ENCODE peak calls at places on chromosome 7, in six cellular contexts. One of them, this sample, is unnamed.

GRCh38 chr7:142337406-142338001 is 79.6 kb upstream of the PRSS58 start:
- DNase-seq in neuronal stem cell: no peak
- DNase-seq in mesendoderm: no peak
- DNase-seq in IMR-90: no peak
- DNase-seq in H9: no peak
- DNase-seq in H1: no peak
- DNase-seq in this sample: no peak

GRCh38 chr7:27106181-27106905 is 3.9 kb upstream of the HOXA2 start:
- DNase-seq in neuronal stem cell: no peak
- DNase-seq in mesendoderm: peak
- DNase-seq in IMR-90: peak
- DNase-seq in H9: peak
- DNase-seq in H1: peak
- DNase-seq in this sample: peak

GRCh38 chr7:133081605-133082389 is at the start of gene CHCHD3:
- DNase-seq in neuronal stem cell: peak
- DNase-seq in mesendoderm: peak
- DNase-seq in IMR-90: peak
- DNase-seq in H9: peak
- DNase-seq in H1: peak
- DNase-seq in this sample: peak

GRCh38 chr7:44980393-44981034 is 1.7 kb upstream of the MYO1G start:
- DNase-seq in neuronal stem cell: no peak
- DNase-seq in mesendoderm: no peak
- DNase-seq in IMR-90: peak
- DNase-seq in H9: no peak
- DNase-seq in H1: peak
- DNase-seq in this sample: peak

GRCh38 chr7:21754963-21755362 is 190.7 kb downstream of the CDCA7L start:
- DNase-seq in neuronal stem cell: no peak
- DNase-seq in mesendoderm: peak
- DNase-seq in IMR-90: no peak
- DNase-seq in H9: peak
- DNase-seq in H1: no peak
- DNase-seq in this sample: no peak

GRCh38 chr7:95404316-95404715 is 8.1 kb upstream of the PON3 start:
- DNase-seq in neuronal stem cell: no peak
- DNase-seq in mesendoderm: no peak
- DNase-seq in IMR-90: peak
- DNase-seq in H9: no peak
- DNase-seq in H1: no peak
- DNase-seq in this sample: no peak

GRCh38 chr7:101173752-101174244 is 6.3 kb downstream of the NAT16 start:
- DNase-seq in neuronal stem cell: no peak
- DNase-seq in mesendoderm: peak
- DNase-seq in IMR-90: no peak
- DNase-seq in H9: peak
- DNase-seq in H1: peak
- DNase-seq in this sample: no peak

GRCh38 chr7:129240119-129240815 is 15.4 kb downstream of the AHCYL2 start:
- DNase-seq in neuronal stem cell: no peak
- DNase-seq in mesendoderm: no peak
- DNase-seq in IMR-90: no peak
- DNase-seq in H9: no peak
- DNase-seq in H1: no peak
- DNase-seq in this sample: no peak

GRCh38 chr7:105199372-105199771 is 185.4 kb downstream of the KMT2E start:
- DNase-seq in neuronal stem cell: no peak
- DNase-seq in mesendoderm: no peak
- DNase-seq in IMR-90: peak
- DNase-seq in H9: no peak
- DNase-seq in H1: no peak
- DNase-seq in this sample: peak

GRCh38 chr7:17633099-17633498 is 307.2 kb downstream of the SNX13 start:
- DNase-seq in neuronal stem cell: no peak
- DNase-seq in mesendoderm: peak
- DNase-seq in IMR-90: peak
- DNase-seq in H9: no peak
- DNase-seq in H1: no peak
- DNase-seq in this sample: peak

GRCh38 chr7:133310232-133310852 is 57.5 kb downstream of the EXOC4 start:
- DNase-seq in neuronal stem cell: no peak
- DNase-seq in mesendoderm: no peak
- DNase-seq in IMR-90: peak
- DNase-seq in H9: no peak
- DNase-seq in H1: no peak
- DNase-seq in this sample: peak

GRCh38 chr7:131586259-131586658 is 29.8 kb upstream of the PODXL start:
- DNase-seq in neuronal stem cell: no peak
- DNase-seq in mesendoderm: peak
- DNase-seq in IMR-90: no peak
- DNase-seq in H9: no peak
- DNase-seq in H1: no peak
- DNase-seq in this sample: no peak

GRCh38 chr7:33982425-33982786 is 77.1 kb downstream of the BMPER start:
- DNase-seq in neuronal stem cell: no peak
- DNase-seq in mesendoderm: peak
- DNase-seq in IMR-90: peak
- DNase-seq in H9: no peak
- DNase-seq in H1: no peak
- DNase-seq in this sample: peak

GRCh38 chr7:156105337-156106106 is 293.3 kb upstream of the SHH start:
- DNase-seq in neuronal stem cell: no peak
- DNase-seq in mesendoderm: peak
- DNase-seq in IMR-90: no peak
- DNase-seq in H9: no peak
- DNase-seq in H1: no peak
- DNase-seq in this sample: no peak

GRCh38 chr7:5406957-5407930 is 16.4 kb downstream of the TNRC18 start:
- DNase-seq in neuronal stem cell: no peak
- DNase-seq in mesendoderm: peak
- DNase-seq in IMR-90: no peak
- DNase-seq in H9: peak
- DNase-seq in H1: peak
- DNase-seq in this sample: no peak

GRCh38 chr7:106176414-106177294 is 64.5 kb upstream of the SYPL1 start:
- DNase-seq in neuronal stem cell: peak
- DNase-seq in mesendoderm: peak
- DNase-seq in IMR-90: peak
- DNase-seq in H9: peak
- DNase-seq in H1: peak
- DNase-seq in this sample: peak

GRCh38 chr7:129790136-129790535 is 162.6 kb downstream of the UBE2H start:
- DNase-seq in neuronal stem cell: no peak
- DNase-seq in mesendoderm: no peak
- DNase-seq in IMR-90: peak
- DNase-seq in H9: no peak
- DNase-seq in H1: no peak
- DNase-seq in this sample: no peak

GRCh38 chr7:116167177-116167576 is 43.2 kb upstream of the TES start:
- DNase-seq in neuronal stem cell: no peak
- DNase-seq in mesendoderm: peak
- DNase-seq in IMR-90: no peak
- DNase-seq in H9: no peak
- DNase-seq in H1: no peak
- DNase-seq in this sample: no peak

GRCh38 chr7:122068999-122069398 is 75.0 kb downstream of the AASS start:
- DNase-seq in neuronal stem cell: no peak
- DNase-seq in mesendoderm: no peak
- DNase-seq in IMR-90: no peak
- DNase-seq in H9: no peak
- DNase-seq in H1: no peak
- DNase-seq in this sample: no peak

GRCh38 chr7:95322396-95322795 is 1.9 kb downstream of the PON1 start:
- DNase-seq in neuronal stem cell: no peak
- DNase-seq in mesendoderm: no peak
- DNase-seq in IMR-90: no peak
- DNase-seq in H9: no peak
- DNase-seq in H1: no peak
- DNase-seq in this sample: no peak

GRCh38 chr7:155782466-155782865 is 29.8 kb downstream of the SHH start:
- DNase-seq in neuronal stem cell: no peak
- DNase-seq in mesendoderm: no peak
- DNase-seq in IMR-90: no peak
- DNase-seq in H9: no peak
- DNase-seq in H1: no peak
- DNase-seq in this sample: no peak

GRCh38 chr7:47448971-47449370 is 132.9 kb downstream of the TNS3 start:
- DNase-seq in neuronal stem cell: no peak
- DNase-seq in mesendoderm: no peak
- DNase-seq in IMR-90: no peak
- DNase-seq in H9: no peak
- DNase-seq in H1: no peak
- DNase-seq in this sample: no peak

GRCh38 chr7:47446871-47447466 is 134.9 kb downstream of the TNS3 start:
- DNase-seq in neuronal stem cell: no peak
- DNase-seq in mesendoderm: no peak
- DNase-seq in IMR-90: no peak
- DNase-seq in H9: no peak
- DNase-seq in H1: no peak
- DNase-seq in this sample: no peak

GRCh38 chr7:47444376-47445098 is 137.4 kb downstream of the TNS3 start:
- DNase-seq in neuronal stem cell: no peak
- DNase-seq in mesendoderm: peak
- DNase-seq in IMR-90: no peak
- DNase-seq in H9: no peak
- DNase-seq in H1: no peak
- DNase-seq in this sample: no peak

GRCh38 chr7:47449810-47450586 is 131.9 kb downstream of the TNS3 start:
- DNase-seq in neuronal stem cell: no peak
- DNase-seq in mesendoderm: peak
- DNase-seq in IMR-90: peak
- DNase-seq in H9: no peak
- DNase-seq in H1: no peak
- DNase-seq in this sample: peak

GRCh38 chr7:47447621-47448349 is 134.1 kb downstream of the TNS3 start:
- DNase-seq in neuronal stem cell: no peak
- DNase-seq in mesendoderm: no peak
- DNase-seq in IMR-90: no peak
- DNase-seq in H9: no peak
- DNase-seq in H1: no peak
- DNase-seq in this sample: no peak
- H3K18ac ChIP-seq in neuronal stem cell: peak
- H3K18ac ChIP-seq in mesendoderm: no peak
- H3K18ac ChIP-seq in IMR-90: no peak
- H3K18ac ChIP-seq in H9: no peak
- H3K18ac ChIP-seq in H1: no peak
- H3K18ac ChIP-seq in this sample: no peak

DNA sequence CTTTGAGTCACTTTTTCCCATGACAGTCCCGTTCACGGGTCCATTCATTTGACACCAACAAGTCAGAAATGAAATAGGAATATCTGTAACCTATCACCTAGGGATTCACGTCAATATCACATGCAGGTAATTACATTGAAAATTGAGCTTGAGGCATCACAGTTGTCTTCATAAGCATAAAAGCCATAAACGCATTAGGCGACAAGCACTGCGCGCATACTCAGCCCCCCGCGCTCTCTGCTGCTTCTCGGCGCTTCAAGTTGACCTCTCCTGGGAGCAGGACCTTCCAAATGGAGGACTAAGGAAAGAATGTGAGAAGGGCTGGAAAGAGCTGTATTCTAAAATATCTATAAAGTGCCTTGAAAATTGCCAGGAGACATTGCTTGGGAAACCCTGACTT is 130.5 kb upstream of the TNS3 start:
- DNase-seq in neuronal stem cell: no peak
- DNase-seq in mesendoderm: no peak
- DNase-seq in IMR-90: no peak
- DNase-seq in H9: no peak
- DNase-seq in H1: no peak
- DNase-seq in this sample: no peak
- H2BK120ac ChIP-seq in neuronal stem cell: no peak
- H2BK120ac ChIP-seq in mesendoderm: no peak
- H2BK120ac ChIP-seq in IMR-90: no peak
- H2BK120ac ChIP-seq in H9: no peak
- H2BK120ac ChIP-seq in H1: no peak
- H2BK120ac ChIP-seq in this sample: no peak

DNA sequence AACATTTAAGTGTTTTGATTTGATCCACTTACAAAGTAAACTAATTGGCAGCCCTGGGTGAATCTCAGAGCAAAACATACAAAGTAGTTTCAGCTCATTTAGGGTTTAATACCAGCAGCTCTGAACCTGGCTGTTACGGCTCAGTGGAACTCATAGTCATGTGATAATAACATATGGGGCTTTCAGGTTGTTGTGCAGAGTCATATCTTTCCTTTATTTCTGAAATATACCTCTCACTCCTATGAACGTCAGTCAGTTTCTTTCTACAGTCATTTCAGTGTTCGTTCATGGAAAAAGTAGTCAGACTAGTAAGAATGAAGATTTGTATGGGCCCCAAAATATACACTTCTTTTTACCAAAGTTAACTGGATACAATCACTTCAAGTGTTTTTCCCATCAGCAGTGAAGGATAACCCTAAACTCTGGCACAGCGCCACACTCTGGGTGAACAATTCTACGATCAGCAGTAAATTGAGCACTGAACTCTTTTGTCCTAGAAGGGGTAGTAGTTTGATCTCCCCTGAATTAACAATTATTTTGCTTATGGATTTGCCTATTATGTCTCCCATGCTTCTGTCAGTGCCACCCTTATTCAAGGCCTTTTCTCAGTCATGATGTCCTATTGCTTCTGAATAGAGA is 218.6 kb downstream of the THSD7A start:
- DNase-seq in neuronal stem cell: no peak
- DNase-seq in mesendoderm: peak
- DNase-seq in IMR-90: no peak
- DNase-seq in H9: no peak
- DNase-seq in H1: no peak
- DNase-seq in this sample: no peak
- H2BK15ac ChIP-seq in neuronal stem cell: no peak
- H2BK15ac ChIP-seq in mesendoderm: no peak
- H2BK15ac ChIP-seq in IMR-90: no peak
- H2BK15ac ChIP-seq in H9: no peak
- H2BK15ac ChIP-seq in H1: no peak
- H2BK15ac ChIP-seq in this sample: no peak

DNA sequence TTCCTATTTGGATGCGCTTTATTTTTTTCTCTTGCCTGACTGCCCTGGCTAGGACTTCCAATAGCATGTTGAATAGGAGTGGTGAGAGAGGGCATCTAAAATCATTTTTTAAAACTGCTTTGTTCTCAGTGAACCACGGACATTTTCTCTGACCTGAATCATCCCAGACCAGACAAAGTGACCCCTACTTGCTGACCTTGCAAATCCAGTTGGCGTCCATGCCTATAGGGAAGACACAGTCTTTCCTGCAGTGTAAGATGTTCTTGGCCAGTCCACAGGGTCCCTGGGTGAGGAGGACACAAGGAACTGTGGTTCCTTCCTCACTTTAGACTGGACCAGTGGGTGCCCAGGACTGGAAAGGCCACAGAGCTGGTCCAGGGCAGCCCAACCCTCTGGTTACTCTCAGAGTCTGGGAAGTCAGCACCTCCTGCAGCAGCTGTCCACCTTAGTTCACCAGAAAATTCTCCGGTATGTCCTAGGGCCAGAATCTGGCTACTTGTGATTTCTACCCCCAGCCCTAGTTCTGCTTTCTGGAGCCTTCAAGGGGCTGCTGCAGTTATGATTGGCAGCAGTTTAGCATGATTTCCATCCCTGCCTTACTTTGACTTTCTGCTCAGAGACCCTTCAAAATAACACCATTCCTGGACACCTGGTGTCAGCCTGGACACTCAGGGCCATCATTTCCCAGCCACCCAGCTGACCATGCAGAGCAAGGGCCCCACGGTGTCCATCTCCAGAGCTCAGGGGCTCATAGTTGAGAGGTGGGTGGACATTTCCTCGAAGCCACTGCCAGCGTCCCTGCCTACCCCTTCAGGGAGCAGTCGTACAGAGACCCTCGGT is 19.3 kb downstream of the VIPR2 start:
- DNase-seq in neuronal stem cell: no peak
- DNase-seq in mesendoderm: no peak
- DNase-seq in IMR-90: no peak
- DNase-seq in H9: peak
- DNase-seq in H1: no peak
- DNase-seq in this sample: no peak
- H3K18ac ChIP-seq in neuronal stem cell: no peak
- H3K18ac ChIP-seq in mesendoderm: no peak
- H3K18ac ChIP-seq in IMR-90: no peak
- H3K18ac ChIP-seq in H9: no peak
- H3K18ac ChIP-seq in H1: no peak
- H3K18ac ChIP-seq in this sample: no peak

This sample was measured in mesenchymal stem cell.